ENCODE peak calls at places on chromosomes 4 and X, in six cellular contexts. One of them, this sample, is unnamed.

GRCh38 chr4:174111350-174111888 is 172.0 kb downstream of the FBXO8 start:
- DNase-seq in AML-193: no peak
- DNase-seq in kidney tubule cell: no peak
- DNase-seq in hepatic stellate cell: no peak
- DNase-seq in GM20000: no peak
- DNase-seq in right lobe of liver: no peak
- DNase-seq in this sample: no peak

GRCh38 chr4:83083925-83084475 is 30.5 kb downstream of the PLAC8 start:
- DNase-seq in AML-193: no peak
- DNase-seq in kidney tubule cell: no peak
- DNase-seq in hepatic stellate cell: no peak
- DNase-seq in GM20000: no peak
- DNase-seq in right lobe of liver: no peak
- DNase-seq in this sample: no peak

GRCh38 chr4:158129649-158130048 is 43.2 kb downstream of the GASK1B start:
- DNase-seq in AML-193: no peak
- DNase-seq in kidney tubule cell: peak; percentile 94
- DNase-seq in hepatic stellate cell: no peak
- DNase-seq in GM20000: no peak
- DNase-seq in right lobe of liver: no peak
- DNase-seq in this sample: no peak

GRCh38 chr4:22500128-22500611 is 15.7 kb downstream of the ADGRA3 start:
- DNase-seq in AML-193: no peak
- DNase-seq in kidney tubule cell: peak; percentile 33
- DNase-seq in hepatic stellate cell: no peak
- DNase-seq in GM20000: no peak
- DNase-seq in right lobe of liver: peak; percentile 62
- DNase-seq in this sample: no peak

GRCh38 chrX:9681422-9681821 is 84.2 kb downstream of the GPR143 start:
- DNase-seq in AML-193: no peak
- DNase-seq in kidney tubule cell: peak; percentile 72
- DNase-seq in hepatic stellate cell: no peak
- DNase-seq in GM20000: no peak
- DNase-seq in right lobe of liver: no peak
- DNase-seq in this sample: no peak

GRCh38 chr4:12692815-12693214 is 791.3 kb downstream of the RAB28 start:
- DNase-seq in AML-193: no peak
- DNase-seq in kidney tubule cell: no peak
- DNase-seq in hepatic stellate cell: no peak
- DNase-seq in GM20000: no peak
- DNase-seq in right lobe of liver: no peak
- DNase-seq in this sample: no peak

GRCh38 chrX:31333181-31333831 is 261.5 kb upstream of the FTHL17 start:
- DNase-seq in AML-193: no peak
- DNase-seq in kidney tubule cell: peak; percentile 80
- DNase-seq in hepatic stellate cell: peak; percentile 42
- DNase-seq in GM20000: no peak
- DNase-seq in right lobe of liver: no peak
- DNase-seq in this sample: no peak

GRCh38 chr4:156362581-156362980 is 408.9 kb upstream of the CTSO start:
- DNase-seq in AML-193: no peak
- DNase-seq in kidney tubule cell: peak; percentile 32
- DNase-seq in hepatic stellate cell: peak; percentile 27
- DNase-seq in GM20000: no peak
- DNase-seq in right lobe of liver: no peak
- DNase-seq in this sample: no peak

GRCh38 chrX:129931411-129932136 is 25.6 kb downstream of the UTP14A start:
- DNase-seq in AML-193: peak; percentile 59
- DNase-seq in kidney tubule cell: peak; percentile 74
- DNase-seq in hepatic stellate cell: peak; percentile 95
- DNase-seq in GM20000: peak; percentile 87
- DNase-seq in right lobe of liver: peak; percentile 84
- DNase-seq in this sample: peak; percentile 94

GRCh38 chrX:96591418-96591817 is 93.2 kb upstream of the DIAPH2 start:
- DNase-seq in AML-193: no peak
- DNase-seq in kidney tubule cell: no peak
- DNase-seq in hepatic stellate cell: no peak
- DNase-seq in GM20000: no peak
- DNase-seq in right lobe of liver: no peak
- DNase-seq in this sample: no peak

GRCh38 chrX:38943120-38943519 is 141.9 kb downstream of the MID1IP1 start:
- DNase-seq in AML-193: no peak
- DNase-seq in kidney tubule cell: no peak
- DNase-seq in hepatic stellate cell: no peak
- DNase-seq in GM20000: no peak
- DNase-seq in right lobe of liver: no peak
- DNase-seq in this sample: no peak

GRCh38 chr4:54517793-54518444 is 139.8 kb upstream of the KIT start:
- DNase-seq in AML-193: no peak
- DNase-seq in kidney tubule cell: no peak
- DNase-seq in hepatic stellate cell: no peak
- DNase-seq in GM20000: no peak
- DNase-seq in right lobe of liver: no peak
- DNase-seq in this sample: no peak

GRCh38 chr4:45663495-45664148 is 460.2 kb downstream of the GABRG1 start:
- DNase-seq in AML-193: no peak
- DNase-seq in kidney tubule cell: no peak
- DNase-seq in hepatic stellate cell: no peak
- DNase-seq in GM20000: no peak
- DNase-seq in right lobe of liver: no peak
- DNase-seq in this sample: no peak

This sample was measured in Caco-2.